ENCODE peak calls at places on chromosomes 3 and 15, in four cellular contexts. U is HCT116, B is tibial artery, K is ovary. H is an unnamed sample. For H3K4me1, the result is how much of the 10 kb centered on the place peaks cover.

GRCh38 chr15:78415284-78415683 is 22.7 kb upstream of the IREB2 start:
- DNase-seq in U (peak), B (no peak), K (no peak), H (no peak)

GRCh38 chr3:176172430-176172954 is 1024.8 kb downstream of the TBL1XR1 start:
- DNase-seq in U (no peak), B (no peak), K (no peak), H (no peak)

GRCh38 chr15:41011055-41011815 is 58.0 kb downstream of the CHAC1 start:
- DNase-seq in U (no peak), B (no peak), K (no peak), H (no peak)

GRCh38 chr15:67201136-67201535 is 53.3 kb downstream of the AAGAB start:
- DNase-seq in U (no peak), B (no peak), K (no peak), H (no peak)

GRCh38 chr3:176584413-176585176 is 612.7 kb downstream of the TBL1XR1 start:
- DNase-seq in U (no peak), B (no peak), K (no peak), H (no peak)

GRCh38 chr3:136237961-136238649 is 12.0 kb upstream of the PCCB start:
- DNase-seq in U (no peak), B (no peak), K (no peak), H (no peak)

GRCh38 chr3:195286115-195286872 is 15.3 kb upstream of the XXYLT1 start:
- DNase-seq in U (no peak), B (no peak), K (no peak), H (no peak)

GRCh38 chr3:53694051-53694450 is 152.2 kb downstream of the CHDH start:
- DNase-seq in U (no peak), B (no peak), K (no peak), H (no peak)

GRCh38 chr3:194928831-194929594 is 243.3 kb downstream of the FAM43A start:
- DNase-seq in U (peak), B (no peak), K (no peak), H (no peak)

GRCh38 chr3:50381315-50381714 is 22.0 kb upstream of the TMEM115 start:
- DNase-seq in U (no peak), B (no peak), K (no peak), H (no peak)

GRCh38 chr3:113947372-113948014 is at the start of gene ZDHHC23:
- DNase-seq in U (peak), B (peak), K (peak), H (peak)

GRCh38 chr3:52827866-52828376 is 2.6 kb downstream of the ITIH4 start:
- DNase-seq in U (no peak), B (no peak), K (no peak), H (no peak)

GRCh38 chr3:22373827-22374226 is 622.8 kb upstream of the ZNF385D start:
- DNase-seq in U (no peak), B (no peak), K (no peak), H (no peak)

GRCh38 chr15:90557651-90558084 is 27.9 kb downstream of the CRTC3 start:
- DNase-seq in U (no peak), B (peak), K (peak), H (peak)

GRCh38 chr15:40766906-40767837 is 2.6 kb upstream of the C15orf62 start:
- DNase-seq in U (no peak), B (no peak), K (no peak), H (no peak)

GRCh38 chr3:103047640-103048370 is 613.0 kb downstream of the ZPLD1 start:
- DNase-seq in U (peak), B (no peak), K (no peak), H (no peak)

GRCh38 chr3:129888739-129889138 is 4.8 kb downstream of the TMCC1 start:
- DNase-seq in U (peak), B (no peak), K (no peak), H (no peak)

GRCh38 chr3:194852836-194853508 is 167.3 kb downstream of the FAM43A start:
- DNase-seq in U (no peak), B (no peak), K (no peak), H (peak)

GRCh38 chr3:99542771-99543518 is 95.4 kb upstream of the COL8A1 start:
- DNase-seq in U (no peak), B (no peak), K (no peak), H (no peak)

GRCh38 chr15:30962079-30962478 is 29.3 kb downstream of the MTMR10 start:
- DNase-seq in U (no peak), B (no peak), K (no peak), H (no peak)

GRCh38 chr3:177615015-177615414 is 417.7 kb upstream of the TBL1XR1 start:
- DNase-seq in U (no peak), B (peak), K (peak), H (no peak)

GRCh38 chr3:120780977-120781376 is 38.4 kb downstream of the GTF2E1 start:
- DNase-seq in U (peak), B (peak), K (no peak), H (no peak)

GRCh38 chr15:48472756-48473155 is 141.5 kb downstream of the DUT start:
- DNase-seq in U (no peak), B (no peak), K (no peak), H (no peak)

GRCh38 chr3:47473391-47473790 is 2.4 kb downstream of the SCAP start:
- DNase-seq in U (no peak), B (no peak), K (no peak), H (no peak)

GRCh38 chr3:137572931-137573330 is 191.2 kb upstream of the SOX14 start:
- DNase-seq in U (no peak), B (no peak), K (no peak), H (no peak)

GRCh38 chr15:71202712-71203111 is 87.4 kb downstream of the THSD4 start:
- DNase-seq in U (no peak), B (no peak), K (no peak), H (no peak)

GRCh38 chr3:107189158-107189791 is 188.0 kb upstream of the CCDC54 start:
- DNase-seq in U (no peak), B (no peak), K (no peak), H (no peak)

GRCh38 chr3:13525827-13526625 is 22.9 kb upstream of the FBLN2 start:
- DNase-seq in U (no peak), B (no peak), K (no peak), H (no peak)

GRCh38 chr3:45608296-45608695 is 13.7 kb downstream of the LIMD1 start:
- DNase-seq in U (no peak), B (no peak), K (no peak), H (no peak)

DNA sequence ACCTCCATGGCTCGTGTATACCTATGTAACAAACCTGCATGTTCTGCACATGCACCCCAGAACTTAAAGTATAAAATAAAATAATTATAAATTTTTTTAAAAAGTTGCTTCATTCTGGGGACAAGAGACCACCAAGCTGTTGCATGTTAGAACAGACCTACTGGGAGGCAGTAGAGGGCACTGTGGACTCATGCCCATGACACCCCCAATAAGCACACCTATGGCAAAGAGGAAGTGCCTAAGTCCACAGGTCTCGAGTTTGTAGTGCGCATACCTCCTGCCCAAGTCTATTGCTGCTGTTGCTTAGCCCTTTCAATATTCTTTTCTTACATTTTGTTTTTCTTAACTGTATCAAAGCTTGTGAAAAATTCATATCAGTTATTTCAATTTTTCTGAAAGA is 267.9 kb upstream of the THBS1 start:
- DNase-seq in U (peak), B (no peak), K (no peak), H (no peak)
- TF ChIP-seq CTCF in U (peak), B (no peak), K (no peak), H (peak)

GRCh38 chr3:16286672-16287604 is 21.9 kb downstream of the OXNAD1 start:
- DNase-seq in U (no peak), B (no peak), K (no peak), H (no peak)

GRCh38 chr3:16290827-16291196 is 25.8 kb downstream of the OXNAD1 start:
- DNase-seq in U (no peak), B (no peak), K (no peak), H (no peak)

GRCh38 chr3:16288664-16289063 is 23.7 kb downstream of the OXNAD1 start:
- DNase-seq in U (no peak), B (no peak), K (no peak), H (no peak)

GRCh38 chr3:16290007-16290826 is 25.2 kb downstream of the OXNAD1 start:
- DNase-seq in U (peak), B (no peak), K (peak), H (no peak)

DNA sequence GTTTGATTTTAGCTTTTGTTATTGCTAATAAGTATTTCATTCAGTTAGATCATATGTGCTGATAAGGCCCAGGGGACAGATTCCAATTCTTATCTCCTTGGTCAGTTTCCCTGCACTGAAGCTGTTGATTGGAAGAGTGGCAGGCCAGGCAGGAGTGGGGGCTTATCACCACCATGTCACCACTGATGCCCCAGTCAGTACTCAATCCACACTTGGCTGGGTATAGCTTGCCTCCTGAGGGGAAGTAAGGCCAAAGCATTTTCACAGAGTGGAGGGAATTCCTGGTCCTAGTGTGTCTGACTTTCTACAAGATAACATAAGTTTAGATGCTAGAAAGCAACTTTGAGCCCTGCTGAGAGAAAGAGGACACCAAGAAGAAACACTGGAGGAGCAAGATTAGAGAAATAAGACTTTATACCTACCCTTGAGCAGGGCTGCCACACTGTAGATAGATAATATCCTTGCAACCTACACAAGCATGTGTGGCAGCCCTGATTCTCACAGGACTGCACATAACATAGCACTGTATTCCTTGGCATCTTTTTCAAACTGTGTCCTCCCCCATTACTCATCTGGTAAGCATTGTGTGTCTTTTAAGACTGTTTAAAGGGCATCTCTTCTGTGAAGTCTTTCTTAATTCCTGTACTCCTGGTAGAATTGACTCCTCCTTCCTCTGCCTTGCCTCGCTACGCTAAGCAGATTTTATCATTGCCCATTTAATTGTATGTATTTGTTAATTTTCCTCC is 24.3 kb downstream of the OXNAD1 start:
- DNase-seq in U (no peak), B (no peak), K (no peak), H (no peak)
- H3K4me1 ChIP-seq in U (under half), B (under half), K (under half), H (under half)

DNA sequence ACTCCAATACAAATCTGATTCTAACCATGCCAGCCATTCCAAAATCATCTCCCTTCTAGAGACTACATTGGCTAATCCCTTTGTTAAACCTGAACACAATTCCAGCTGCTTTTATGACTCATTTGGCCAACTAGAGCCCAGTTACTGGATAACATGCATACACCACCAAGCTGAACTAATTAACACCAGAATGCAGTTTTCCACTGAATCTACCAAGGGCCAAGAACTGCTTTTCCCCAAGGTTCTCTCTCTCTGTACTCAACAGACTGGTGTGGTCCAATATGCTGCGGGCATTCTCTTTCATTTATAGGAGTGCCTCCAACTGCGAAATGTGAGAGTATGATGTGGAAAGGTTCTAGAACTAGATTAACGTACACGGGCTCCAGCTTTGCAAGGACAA is 1.5 kb downstream of the CHSY1 start:
- DNase-seq in U (no peak), B (no peak), K (no peak), H (no peak)
- H3K4me3 ChIP-seq in U (peak), B (peak), K (peak), H (peak)

DNA sequence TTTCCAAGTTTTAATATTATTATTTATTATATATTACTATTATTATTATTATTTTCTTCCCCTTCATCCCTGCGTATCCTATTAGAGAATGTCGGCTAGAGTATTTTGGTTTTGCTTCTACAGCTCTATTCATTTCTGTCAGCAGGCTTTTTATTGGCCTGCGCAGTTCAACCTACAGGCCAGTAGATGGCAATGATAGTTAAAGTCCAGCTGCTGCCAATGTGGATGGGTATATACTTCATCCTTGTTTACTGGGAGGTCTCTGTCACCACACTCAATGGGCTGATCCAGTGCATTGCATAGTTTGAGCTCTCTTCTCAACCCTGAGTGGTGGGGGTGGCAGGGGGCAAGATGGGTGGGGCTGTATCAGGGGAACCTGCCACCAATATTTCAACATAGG is 799.8 kb downstream of the NSUN3 start:
- DNase-seq in U (no peak), B (no peak), K (no peak), H (no peak)
- TF ChIP-seq CTCF in U (no peak), B (no peak), K (no peak), H (peak)

DNA sequence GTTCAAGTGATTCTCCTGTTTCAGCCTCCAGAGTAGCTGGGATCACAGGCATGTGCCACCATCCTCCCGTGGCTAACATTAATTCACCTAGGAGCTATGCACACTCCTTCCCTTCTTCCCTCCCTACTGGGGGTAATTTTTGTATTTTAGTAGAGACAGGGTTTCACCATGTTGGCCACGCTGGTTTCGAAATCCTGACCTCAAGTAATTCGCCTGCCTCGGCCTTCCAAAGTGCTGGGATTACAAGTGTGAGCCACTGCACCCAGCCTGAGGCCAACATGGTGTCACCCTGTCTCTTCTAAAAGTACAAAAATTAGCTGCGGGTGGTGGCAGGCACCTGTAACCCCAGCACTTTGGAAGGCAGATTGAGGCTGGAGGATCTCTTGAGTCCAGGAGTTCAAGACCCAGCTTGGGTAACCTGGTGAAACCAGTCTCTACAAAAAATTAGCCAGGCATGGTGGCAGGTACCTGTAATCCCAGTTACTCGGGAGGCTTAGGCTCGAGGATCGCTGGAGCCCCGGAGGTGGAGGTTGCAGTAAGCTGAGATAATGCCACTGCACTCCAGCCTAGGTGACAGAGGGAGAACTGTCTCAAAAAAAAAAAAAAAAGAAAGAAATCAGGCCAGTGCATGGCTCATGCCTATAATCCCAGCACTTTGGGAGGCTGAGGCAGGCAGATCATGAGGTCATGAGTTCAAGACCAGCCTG is 6.1 kb downstream of the RNU5B-1 start:
- DNase-seq in U (no peak), B (no peak), K (no peak), H (no peak)
- H3K4me1 ChIP-seq in U (under half), B (under half), K (under half), H (under half)

GRCh38 chr3:125051205-125051604 is 4.6 kb downstream of the HEG1 start:
- DNase-seq in U (no peak), B (no peak), K (no peak), H (no peak)

GRCh38 chr3:125051715-125052581 is 3.8 kb downstream of the HEG1 start:
- DNase-seq in U (no peak), B (peak), K (peak), H (peak)

GRCh38 chr3:125048282-125048681 is 7.5 kb downstream of the HEG1 start:
- DNase-seq in U (no peak), B (no peak), K (no peak), H (no peak)

GRCh38 chr3:125052671-125053303 is 3.0 kb downstream of the HEG1 start:
- DNase-seq in U (no peak), B (no peak), K (no peak), H (no peak)

DNA sequence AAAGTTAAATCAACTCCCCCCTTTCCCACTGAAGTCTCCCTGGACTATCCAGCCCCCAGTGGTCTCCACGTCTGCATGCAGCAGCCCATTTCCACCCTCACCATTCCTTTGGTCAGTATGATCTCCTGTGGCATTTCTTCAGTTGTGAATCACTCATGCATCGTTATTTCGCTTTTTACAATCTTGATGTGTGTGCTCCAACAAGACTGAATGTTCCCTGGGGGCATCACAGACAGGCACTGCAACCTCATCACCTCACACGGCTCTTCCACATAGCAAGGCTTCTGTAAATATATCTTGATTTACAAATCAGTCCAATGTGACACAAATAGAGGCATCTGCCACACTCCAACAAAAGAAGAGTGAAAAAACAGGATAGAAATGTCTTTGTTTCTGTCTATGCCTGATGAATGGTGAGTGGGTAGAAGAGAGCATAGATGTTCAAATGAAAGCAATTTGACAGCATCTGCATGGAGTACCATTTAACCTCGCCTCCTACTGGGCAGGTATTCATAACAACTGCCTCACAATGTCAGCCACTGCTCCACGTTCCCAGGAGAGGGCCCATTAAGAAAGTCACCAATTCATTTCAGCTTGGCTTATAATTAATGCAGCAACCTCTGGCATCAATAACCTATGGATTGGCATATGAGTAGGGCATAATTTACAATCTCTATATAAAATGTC is 5.2 kb downstream of the HEG1 start:
- DNase-seq in U (no peak), B (no peak), K (no peak), H (no peak)
- H3K4me3 ChIP-seq in U (no peak), B (no peak), K (no peak), H (no peak)